ENCODE peak calls at places on chromosomes 4 and X, in four cellular contexts. J, A, T and D are unnamed samples.

GRCh38 chr4:17385403-17385802 is 126.5 kb downstream of the QDPR start:
- DNase-seq in J (peak), A (no peak), T (peak), D (no peak)

GRCh38 chr4:3041192-3042142 is 32.9 kb downstream of the HTT-AS start:
- DNase-seq in J (peak), A (no peak), T (peak), D (no peak)

GRCh38 chrX:111005151-111005550 is 90.8 kb upstream of the PAK3 start:
- DNase-seq in J (no peak), A (no peak), T (no peak), D (no peak)

GRCh38 chr4:170026253-170026991 is at the start of gene MFAP3L:
- DNase-seq in J (peak), A (peak), T (peak), D (peak)

GRCh38 chr4:16443504-16444088 is 217.3 kb upstream of the TAPT1 start:
- DNase-seq in J (peak), A (no peak), T (peak), D (peak)

GRCh38 chr4:36325499-36325898 is 44.1 kb downstream of the DTHD1 start:
- DNase-seq in J (no peak), A (no peak), T (no peak), D (no peak)

GRCh38 chr4:65665951-65666523 is 4.3 kb downstream of the EPHA5 start:
- DNase-seq in J (no peak), A (no peak), T (no peak), D (no peak)

GRCh38 chr4:38157592-38157991 is 197.4 kb downstream of the PTTG2 start:
- DNase-seq in J (no peak), A (no peak), T (no peak), D (no peak)

GRCh38 chr4:119026662-119027444 is 108.8 kb upstream of the MYOZ2 start:
- DNase-seq in J (no peak), A (no peak), T (no peak), D (no peak)

GRCh38 chr4:71882113-71882512 is 98.2 kb upstream of the GC start:
- DNase-seq in J (no peak), A (no peak), T (no peak), D (no peak)

GRCh38 chrX:69424161-69424560 is 80.0 kb upstream of the NALF2 start:
- DNase-seq in J (peak), A (no peak), T (no peak), D (no peak)

GRCh38 chr4:152246659-152247058 is 289.2 kb downstream of the FBXW7 start:
- DNase-seq in J (no peak), A (no peak), T (no peak), D (no peak)

GRCh38 chrX:119756926-119757635 is 1.3 kb upstream of the SOWAHD start:
- DNase-seq in J (no peak), A (no peak), T (no peak), D (no peak)

GRCh38 chr4:54061067-54061466 is 3.3 kb downstream of the CHIC2 start:
- DNase-seq in J (no peak), A (no peak), T (no peak), D (no peak)